ENCODE peak calls at places on chromosomes 11 and 22, in eight cellular contexts. N is transverse colon, J is HCT116, P is breast epithelium, S is upper lobe of left lung, Q is endothelial cell of umbilical vein, D is vagina, K is K562. H is an unnamed sample.

GRCh38 chr11:61480936-61481335 is 27.6 kb upstream of the LRRC10B start:
- DNase-seq in N (peak), J (no peak), P (no peak), S (no peak), Q (no peak), D (no peak), K (peak), H (no peak)

GRCh38 chr11:111633248-111633647 is 31.0 kb downstream of the SIK2 start:
- DNase-seq in N (no peak), J (no peak), P (no peak), S (no peak), Q (no peak), D (no peak), K (no peak), H (no peak)

GRCh38 chr11:70783821-70784220 is 385.5 kb downstream of the CTTN start:
- DNase-seq in N (no peak), J (no peak), P (no peak), S (no peak), Q (no peak), D (no peak), K (no peak), H (no peak)

GRCh38 chr11:102177974-102178631 is 67.9 kb downstream of the YAP1 start:
- DNase-seq in N (no peak), J (peak), P (peak), S (no peak), Q (peak), D (no peak), K (no peak), H (no peak)

GRCh38 chr11:77473001-77473800 is 693 bp downstream of the PAK1 start:
- DNase-seq in N (peak), J (no peak), P (peak), S (peak), Q (no peak), D (no peak), K (peak), H (peak)

GRCh38 chr11:2480874-2481220 is 36.0 kb downstream of the KCNQ1 start:
- DNase-seq in N (no peak), J (no peak), P (no peak), S (no peak), Q (no peak), D (peak), K (no peak), H (no peak)

GRCh38 chr11:64742940-64743590 is 877 bp downstream of the RASGRP2 start:
- DNase-seq in N (peak), J (no peak), P (no peak), S (peak), Q (peak), D (no peak), K (peak), H (peak)

GRCh38 chr11:114275295-114275694 is 20.9 kb upstream of the NNMT start:
- DNase-seq in N (no peak), J (no peak), P (no peak), S (no peak), Q (no peak), D (peak), K (no peak), H (no peak)

GRCh38 chr22:37063436-37064420 is 12.2 kb downstream of the KCTD17 start:
- DNase-seq in N (peak), J (no peak), P (no peak), S (no peak), Q (no peak), D (no peak), K (no peak), H (no peak)

GRCh38 chr11:36352919-36353318 is 56.8 kb downstream of the PRR5L start:
- DNase-seq in N (no peak), J (no peak), P (no peak), S (no peak), Q (no peak), D (no peak), K (no peak), H (no peak)

GRCh38 chr11:9330387-9331384 is 16.3 kb upstream of the TMEM41B start:
- DNase-seq in N (no peak), J (no peak), P (no peak), S (no peak), Q (no peak), D (no peak), K (no peak), H (no peak)

GRCh38 chr11:67641302-67642147 is 2.0 kb upstream of the TBX10 start:
- DNase-seq in N (no peak), J (no peak), P (no peak), S (peak), Q (no peak), D (no peak), K (no peak), H (no peak)

GRCh38 chr11:1812274-1812673 is 22.5 kb upstream of the SYT8 start:
- DNase-seq in N (no peak), J (no peak), P (no peak), S (no peak), Q (no peak), D (no peak), K (no peak), H (no peak)

GRCh38 chr11:13337986-13338436 is 60.4 kb downstream of the BMAL1 start:
- DNase-seq in N (no peak), J (no peak), P (no peak), S (no peak), Q (peak), D (no peak), K (no peak), H (no peak)

GRCh38 chr11:15843309-15843857 is 513.0 kb downstream of the SOX6 start:
- DNase-seq in N (no peak), J (no peak), P (peak), S (no peak), Q (peak), D (no peak), K (no peak), H (no peak)

GRCh38 chr11:1734571-1735081 is 15.8 kb downstream of the IFITM10 start:
- DNase-seq in N (no peak), J (no peak), P (no peak), S (no peak), Q (no peak), D (no peak), K (no peak), H (no peak)

GRCh38 chr11:92667446-92668165 is 301.8 kb upstream of the MTNR1B start:
- DNase-seq in N (no peak), J (no peak), P (no peak), S (no peak), Q (no peak), D (no peak), K (no peak), H (no peak)

GRCh38 chr11:120024586-120024985 is 113.3 kb downstream of the TRIM29 start:
- DNase-seq in N (no peak), J (no peak), P (no peak), S (no peak), Q (no peak), D (no peak), K (no peak), H (no peak)

GRCh38 chr11:2653930-2654739 is 45.7 kb downstream of the KCNQ1OT1 start:
- DNase-seq in N (no peak), J (no peak), P (no peak), S (peak), Q (no peak), D (no peak), K (peak), H (no peak)

GRCh38 chr11:121070951-121071350 is 30.1 kb upstream of the TECTA start:
- DNase-seq in N (no peak), J (no peak), P (no peak), S (no peak), Q (peak), D (no peak), K (no peak), H (no peak)
- TF ChIP-seq POLR2AphosphoS5 in N (no peak), J (no peak), P (no peak), S (no peak), Q (no peak), D (no peak), K (no peak), H (no peak)

DNA sequence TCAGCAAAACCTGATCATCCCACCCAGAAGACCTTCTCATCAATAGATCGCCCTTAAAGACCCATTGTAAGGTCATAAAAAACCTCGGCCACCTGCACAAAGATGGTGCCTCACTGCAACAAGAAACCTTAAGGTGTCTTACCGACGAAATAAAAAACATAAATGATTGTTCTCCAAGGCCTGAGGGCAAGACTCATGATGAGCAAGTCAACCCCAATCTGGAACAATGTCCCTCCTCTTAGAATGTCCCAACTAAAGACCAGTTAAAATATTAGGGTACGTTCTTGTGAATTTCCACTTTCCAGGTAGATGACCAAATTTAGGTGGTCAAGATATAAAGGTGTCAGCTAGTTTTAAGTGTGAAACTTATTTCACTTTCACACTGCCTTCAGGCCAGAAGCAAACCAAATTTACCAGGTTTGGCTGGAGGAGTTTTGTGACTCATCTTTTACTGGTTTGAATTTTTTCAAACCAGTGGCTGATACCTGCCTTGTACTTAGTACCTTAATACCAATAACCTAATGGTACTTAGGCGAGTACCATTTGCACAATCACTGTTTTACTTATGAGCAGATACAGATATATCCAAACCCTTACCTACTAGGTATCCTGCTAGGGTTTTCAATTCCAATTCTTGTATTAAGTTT is 14.9 kb downstream of the KDELR3 start:
- DNase-seq in N (no peak), J (no peak), P (no peak), S (no peak), Q (no peak), D (no peak), K (no peak), H (no peak)
- TF ChIP-seq POLR2A in N (no peak), J (no peak), P (no peak), S (no peak), Q (no peak), D (no peak), K (peak), H (no peak)

GRCh38 chr11:63557548-63557947 is 5.6 kb downstream of the PLAAT2 start:
- DNase-seq in N (no peak), J (no peak), P (no peak), S (no peak), Q (no peak), D (no peak), K (no peak), H (no peak)
- TF ChIP-seq POLR2AphosphoS5 in N (no peak), J (no peak), P (no peak), S (no peak), Q (no peak), D (no peak), K (no peak), H (no peak)

GRCh38 chr11:66051766-66052663 is at the start of gene SF3B2:
- DNase-seq in N (peak), J (peak), P (peak), S (peak), Q (peak), D (peak), K (peak), H (peak)
- TF ChIP-seq POLR2A in N (peak), J (peak), P (peak), S (peak), Q (peak), D (no peak), K (peak), H (peak)

GRCh38 chr22:42934338-42934737 is 77.3 kb upstream of the ARFGAP3 start:
- DNase-seq in N (no peak), J (no peak), P (no peak), S (no peak), Q (no peak), D (no peak), K (no peak), H (no peak)
- TF ChIP-seq POLR2AphosphoS5 in N (no peak), J (no peak), P (no peak), S (no peak), Q (no peak), D (no peak), K (no peak), H (no peak)

H was measured in GM12892.